ENCODE peak calls at places on chromosomes 5 and 9, in six cellular contexts. F, V, I, L, W and N are unnamed samples.

GRCh38 chr5:176656467-176656990 is 9.2 kb downstream of the TSPAN17 start:
- DNase-seq in W (no peak), I (no peak), L (no peak), F (no peak), V (no peak), N (no peak)

GRCh38 chr9:128001411-128002298 is 20.9 kb upstream of the EEIG1 start:
- DNase-seq in L (peak), F (peak), I (peak), W (peak), V (peak), N (no peak)

GRCh38 chr5:177233206-177233605 is 70.3 kb downstream of the RAB24 start:
- DNase-seq in I (no peak), V (no peak), W (no peak), L (peak), F (peak), N (no peak)

GRCh38 chr5:128083811-128084227 is 253 bp downstream of the SLC12A2 start:
- DNase-seq in V (peak), F (no peak), L (peak), I (peak), W (peak), N (no peak)

GRCh38 chr9:88932766-88933165 is 58.5 kb upstream of the S1PR3 start:
- DNase-seq in I (peak), W (peak), V (no peak), L (peak), F (no peak), N (no peak)

GRCh38 chr5:118968925-118969375 is 19.4 kb downstream of the DTWD2 start:
- DNase-seq in W (no peak), V (peak), I (no peak), F (no peak), L (peak), N (no peak)

GRCh38 chr9:132074736-132075135 is 4.9 kb downstream of the MED27 start:
- DNase-seq in W (no peak), L (no peak), F (no peak), V (peak), I (no peak), N (no peak)

GRCh38 chr5:43041131-43041668 is 1.1 kb upstream of the ANXA2R start:
- DNase-seq in F (no peak), I (no peak), L (no peak), V (no peak), W (no peak), N (no peak)

GRCh38 chr5:141870226-141870625 is 8.0 kb downstream of the PCDH1 start:
- DNase-seq in F (no peak), L (no peak), V (no peak), I (no peak), W (no peak), N (no peak)

GRCh38 chr5:141870871-141871270 is 7.3 kb downstream of the PCDH1 start:
- DNase-seq in I (no peak), L (no peak), F (no peak), V (no peak), W (no peak), N (no peak)

GRCh38 chr5:141872496-141873356 is 5.5 kb downstream of the PCDH1 start:
- DNase-seq in F (no peak), I (peak), V (no peak), L (peak), W (no peak), N (no peak)

GRCh38 chr5:141873933-141874261 is 4.3 kb downstream of the PCDH1 start:
- DNase-seq in L (no peak), W (no peak), F (no peak), I (no peak), V (no peak), N (no peak)

GRCh38 chr5:141871870-141872269 is 6.3 kb downstream of the PCDH1 start:
- DNase-seq in V (no peak), I (no peak), F (no peak), W (no peak), L (no peak), N (no peak)
- H2BK15ac ChIP-seq in V (no peak), I (no peak), F (no peak), W (peak), L (no peak), N (no peak)

DNA sequence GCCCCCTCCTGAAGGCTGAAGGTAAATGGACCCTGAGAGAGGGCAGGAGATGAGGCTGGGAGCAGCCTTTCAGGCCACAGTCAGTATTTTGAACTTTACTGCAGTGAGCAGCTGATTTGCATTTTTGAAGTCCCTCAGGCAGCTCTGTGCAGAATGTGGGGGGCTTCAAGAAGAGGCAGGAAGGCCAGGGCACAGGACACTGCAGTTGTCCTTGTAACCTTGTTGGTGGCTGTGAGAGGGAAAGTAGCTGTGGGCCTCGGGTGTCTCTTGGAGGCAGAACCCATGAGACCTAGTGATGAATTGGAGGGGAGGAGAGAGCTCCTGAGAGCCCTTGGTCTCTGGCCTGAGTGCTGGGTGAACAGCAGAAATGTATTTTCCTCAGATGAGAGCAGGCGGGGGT is 2.6 kb downstream of the CCDC180 start:
- DNase-seq in V (no peak), W (peak), I (no peak), L (no peak), F (no peak), N (no peak)
- H2BK15ac ChIP-seq in V (no peak), W (no peak), I (no peak), L (no peak), F (no peak), N (no peak)

GRCh38 chr5:91127682-91128081 is 255.4 kb downstream of the ARRDC3 start:
- DNase-seq in I (no peak), W (no peak), F (no peak), L (no peak), V (no peak), N (no peak)

GRCh38 chr5:91126888-91127287 is 256.2 kb downstream of the ARRDC3 start:
- DNase-seq in F (no peak), I (no peak), W (no peak), V (no peak), L (no peak), N (no peak)

GRCh38 chr5:91126448-91126847 is 256.7 kb downstream of the ARRDC3 start:
- DNase-seq in W (no peak), L (no peak), F (peak), V (peak), I (no peak), N (no peak)

GRCh38 chr5:91123896-91124295 is 259.2 kb downstream of the ARRDC3 start:
- DNase-seq in L (no peak), V (no peak), I (no peak), W (no peak), F (no peak), N (no peak)

GRCh38 chr5:91125916-91126315 is 257.2 kb downstream of the ARRDC3 start:
- DNase-seq in I (no peak), W (no peak), V (no peak), F (no peak), L (no peak), N (no peak)
- H2BK15ac ChIP-seq in I (no peak), W (no peak), V (peak), F (no peak), L (no peak), N (no peak)

GRCh38 chr9:22044583-22044982 is 35.5 kb upstream of the CDKN2B start:
- DNase-seq in F (peak), V (peak), L (no peak), W (no peak), I (no peak), N (no peak)
- H2BK15ac ChIP-seq in F (no peak), V (no peak), L (no peak), W (no peak), I (no peak), N (no peak)